ENCODE peak calls at places on chromosomes 1 and 21, in nine cellular contexts. B is T-helper 9 cell, S is heart right ventricle, U is 8988T, R is amygdala, W is retina, C is NCI-H2107, A is choroid plexus epithelial cell, G is glutamatergic neuron. V is an unnamed sample.

GRCh38 chr1:223135176-223135575 is 7.9 kb downstream of the TLR5 start:
- DNase-seq in B (no peak), S (no peak), U (no peak), R (no peak), W (no peak), C (no peak), A (no peak), G (no peak), V (no peak)

GRCh38 chr1:48079096-48079495 is 81.9 kb upstream of the TRABD2B start:
- DNase-seq in B (no peak), S (no peak), U (no peak), R (no peak), W (no peak), C (no peak), A (no peak), G (no peak), V (no peak)

GRCh38 chr1:67013573-67013972 is 40.4 kb downstream of the SLC35D1 start:
- DNase-seq in B (no peak), S (no peak), U (no peak), R (no peak), W (no peak), C (no peak), A (peak; percentile 77), G (no peak), V (no peak)

GRCh38 chr21:14737922-14738321 is 191.8 kb upstream of the SAMSN1 start:
- DNase-seq in B (peak; percentile 9), S (peak; percentile 34), U (no peak), R (no peak), W (no peak), C (no peak), A (peak; percentile 87), G (no peak), V (no peak)

GRCh38 chr1:160646711-160647328 is at the start of gene SLAMF1:
- DNase-seq in B (no peak), S (no peak), U (no peak), R (no peak), W (no peak), C (no peak), A (no peak), G (peak; percentile 24), V (peak; percentile 87)

GRCh38 chr21:45767071-45768006 is 123.8 kb downstream of the PCBP3 start:
- DNase-seq in B (no peak), S (no peak), U (no peak), R (no peak), W (peak; percentile 27), C (no peak), A (peak; percentile 30), G (no peak), V (no peak)

GRCh38 chr1:47712596-47713299 is 274.9 kb downstream of the FOXD2 start:
- DNase-seq in B (no peak), S (no peak), U (no peak), R (no peak), W (no peak), C (no peak), A (no peak), G (no peak), V (no peak)

GRCh38 chr1:87334351-87335174 is 5.9 kb downstream of the LMO4 start:
- DNase-seq in B (no peak), S (no peak), U (no peak), R (no peak), W (peak; percentile 82), C (no peak), A (peak; percentile 14), G (peak; percentile 50), V (no peak)

GRCh38 chr1:206960676-206961386 is 9.4 kb downstream of the FCAMR start:
- DNase-seq in B (no peak), S (no peak), U (no peak), R (no peak), W (no peak), C (no peak), A (no peak), G (no peak), V (no peak)

V was measured in esophagus muscularis mucosa.